ENCODE peak calls at places on chromosomes 13 and 19, in ten cellular contexts. A is HEK293T, R is HS-27A, Y is DND-41, W is kidney glomerular epithelial cell, T is AG04450, F is choroid plexus epithelial cell, E is fibroblast of the aortic adventitia, I is nephron progenitor cell, C is foreskin fibroblast. S is an unnamed sample.

GRCh38 chr19:18606281-18607221 is at the start of gene CRLF1:
- DNase-seq in F (no peak), A (peak), E (no peak), I (no peak), T (no peak), W (no peak), C (no peak), R (no peak), Y (no peak), S (no peak)

GRCh38 chr19:10292789-10293636 is 3.3 kb downstream of the ICAM5 start:
- DNase-seq in Y (no peak), E (no peak), I (peak), T (no peak), W (no peak), F (no peak), C (no peak), R (no peak), A (no peak), S (no peak)

GRCh38 chr19:46748325-46749109 is 2.3 kb upstream of the STRN4 start:
- DNase-seq in R (no peak), A (peak), F (peak), Y (peak), E (peak), C (peak), W (peak), T (no peak), I (peak), S (peak)

GRCh38 chr19:44582581-44583265 is 30.6 kb upstream of the IGSF23 start:
- DNase-seq in W (no peak), I (peak), Y (no peak), F (peak), C (peak), E (peak), T (no peak), A (peak), R (no peak), S (peak)

GRCh38 chr13:54367639-54368271 is 1339.1 kb downstream of the OLFM4 start:
- DNase-seq in Y (no peak), C (no peak), A (no peak), W (no peak), R (no peak), T (no peak), F (no peak), I (no peak), E (no peak), S (no peak)

GRCh38 chr13:77386880-77387606 is 60.1 kb upstream of the MYCBP2 start:
- DNase-seq in C (peak), F (peak), T (no peak), I (no peak), W (no peak), E (peak), Y (no peak), R (peak), A (no peak), S (no peak)

GRCh38 chr13:109818891-109819290 is 32.5 kb upstream of the IRS2 start:
- DNase-seq in W (no peak), R (no peak), E (peak), Y (no peak), I (no peak), A (no peak), C (peak), T (no peak), F (no peak), S (no peak)

GRCh38 chr13:33639158-33639557 is 178.8 kb upstream of the RFC3 start:
- DNase-seq in A (no peak), R (no peak), F (peak), C (peak), Y (no peak), E (peak), I (no peak), W (no peak), T (peak), S (no peak)

GRCh38 chr13:44238011-44238421 is 135.6 kb upstream of the SERP2 start:
- DNase-seq in E (peak), R (no peak), Y (no peak), C (peak), A (no peak), I (no peak), T (peak), W (no peak), F (peak), S (no peak)

GRCh38 chr13:51942189-51942588 is 69.1 kb downstream of the ATP7B start:
- DNase-seq in I (no peak), F (no peak), Y (no peak), T (no peak), R (no peak), E (no peak), A (no peak), W (no peak), C (no peak), S (no peak)

GRCh38 chr19:2719910-2720776 is 1.0 kb downstream of the DIRAS1 start:
- DNase-seq in I (peak), C (peak), T (no peak), E (peak), W (peak), F (peak), Y (no peak), R (no peak), A (no peak), S (no peak)

GRCh38 chr13:59890064-59890463 is 273.7 kb downstream of the DIAPH3 start:
- DNase-seq in I (no peak), R (no peak), F (peak), E (peak), Y (no peak), T (no peak), W (no peak), A (no peak), C (peak), S (no peak)

GRCh38 chr13:46165485-46166220 is 16.3 kb downstream of the LCP1 start:
- DNase-seq in W (peak), E (no peak), R (no peak), A (no peak), T (no peak), C (no peak), Y (no peak), I (no peak), F (peak), S (peak)

GRCh38 chr19:30437869-30438268 is 65.7 kb downstream of the ZNF536 start:
- DNase-seq in W (no peak), R (no peak), E (no peak), C (no peak), T (no peak), Y (no peak), A (no peak), F (no peak), I (no peak), S (no peak)